ENCODE peak calls at places on chromosomes 2 and 18, in six cellular contexts. S is H9, I is GM23248, X is neuronal stem cell, Q is breast epithelium, D is lung. R is an unnamed sample.

GRCh38 chr18:75070625-75071483 is 138.1 kb downstream of the PTGR3 start:
- DNase-seq in D (peak; percentile 56), S (no peak), Q (peak; percentile 30), X (no peak), I (peak; percentile 89), R (no peak)

GRCh38 chr2:199382091-199382490 is 75.6 kb downstream of the SATB2 start:
- DNase-seq in D (no peak), I (no peak), X (no peak), Q (no peak), S (no peak), R (no peak)

GRCh38 chr18:74148543-74149070 is 284 bp downstream of the TIMM21 start:
- DNase-seq in X (no peak), D (no peak), S (no peak), Q (no peak), I (no peak), R (no peak)

GRCh38 chr2:226514895-226515294 is 284.7 kb downstream of the IRS1 start:
- DNase-seq in Q (no peak), D (no peak), S (no peak), X (no peak), I (peak; percentile 46), R (no peak)

GRCh38 chr2:150729495-150729955 is 242.1 kb upstream of the RND3 start:
- DNase-seq in S (no peak), Q (no peak), X (no peak), I (peak; percentile 66), D (no peak), R (no peak)

GRCh38 chr2:25981596-25982272 is 563 bp downstream of the KIF3C start:
- DNase-seq in Q (no peak), I (peak; percentile 59), D (no peak), X (no peak), S (peak; percentile 45), R (no peak)

GRCh38 chr18:26458526-26459232 is 89.7 kb downstream of the KCTD1 start:
- DNase-seq in S (no peak), I (peak; percentile 68), D (no peak), Q (peak; percentile 26), X (no peak), R (no peak)

GRCh38 chr18:80035997-80036396 is 1.8 kb downstream of the RBFA start:
- DNase-seq in I (no peak), X (no peak), S (no peak), Q (no peak), D (no peak), R (no peak)

GRCh38 chr18:37565138-37565984 is at the start of gene CELF4:
- DNase-seq in I (peak; percentile 41), D (no peak), X (no peak), Q (no peak), S (no peak), R (peak; percentile 59)

GRCh38 chr2:138846216-138846821 is 66.1 kb upstream of the NXPH2 start:
- DNase-seq in X (no peak), D (no peak), S (no peak), Q (no peak), I (peak; percentile 57), R (no peak)

GRCh38 chr2:11842324-11842723 is 95.9 kb downstream of the LPIN1 start:
- DNase-seq in Q (peak; percentile 43), X (no peak), S (no peak), I (no peak), D (no peak), R (no peak)

GRCh38 chr2:142112648-142113278 is 18.1 kb downstream of the LRP1B start:
- DNase-seq in D (no peak), Q (no peak), I (peak; percentile 83), X (no peak), S (no peak), R (no peak)

GRCh38 chr18:61687317-61687716 is 205.5 kb downstream of the RNF152 start:
- DNase-seq in I (no peak), D (no peak), S (no peak), Q (no peak), X (no peak), R (no peak)

GRCh38 chr18:77068321-77068841 is 64.2 kb downstream of the MBP start:
- DNase-seq in Q (no peak), S (no peak), D (no peak), I (peak; percentile 77), X (no peak), R (no peak)

GRCh38 chr18:44927127-44927849 is 246.6 kb downstream of the SETBP1 start:
- DNase-seq in D (no peak), Q (no peak), I (peak; percentile 84), X (no peak), S (no peak), R (no peak)

GRCh38 chr2:95042472-95043271 is 17.2 kb downstream of the MAL start:
- DNase-seq in Q (no peak), X (no peak), S (no peak), I (no peak), D (no peak), R (no peak)

GRCh38 chr18:77065221-77065981 is 67.2 kb downstream of the MBP start:
- DNase-seq in X (no peak), Q (peak; percentile 39), I (peak; percentile 95), S (no peak), D (no peak), R (no peak)

GRCh38 chr2:64394174-64394573 is 59.8 kb upstream of the LGALSL start:
- DNase-seq in X (no peak), Q (no peak), S (no peak), I (no peak), D (no peak), R (no peak)

GRCh38 chr18:58416704-58417683 is 211.9 kb downstream of the ALPK2 start:
- DNase-seq in D (no peak), Q (no peak), I (peak; percentile 59), X (no peak), S (no peak), R (no peak)

GRCh38 chr18:66346833-66347595 is 256.9 kb downstream of the CDH19 start:
- DNase-seq in D (no peak), I (no peak), X (no peak), S (no peak), Q (no peak), R (no peak)

GRCh38 chr2:51994123-51994788 is 962.3 kb upstream of the NRXN1 start:
- DNase-seq in D (no peak), Q (no peak), S (no peak), X (no peak), I (no peak), R (no peak)

GRCh38 chr18:79548077-79548450 is 131.5 kb upstream of the CTDP1 start:
- DNase-seq in Q (no peak), D (no peak), X (no peak), I (no peak), S (peak; percentile 22), R (no peak)

GRCh38 chr2:172953970-172954852 is 121.4 kb upstream of the MAP3K20 start:
- DNase-seq in I (peak; percentile 62), Q (no peak), S (no peak), D (no peak), X (no peak), R (no peak)

GRCh38 chr2:188677182-188677581 is 297.0 kb upstream of the COL3A1 start:
- DNase-seq in S (no peak), X (no peak), Q (no peak), D (no peak), I (peak; percentile 35), R (no peak)

GRCh38 chr18:28854964-28855363 is 678.0 kb upstream of the CDH2 start:
- DNase-seq in S (no peak), D (no peak), Q (no peak), X (no peak), I (peak; percentile 48), R (no peak)

GRCh38 chr2:23563151-23563550 is 178.2 kb downstream of the KLHL29 start:
- DNase-seq in X (no peak), I (no peak), D (no peak), S (no peak), Q (peak; percentile 63), R (no peak)

GRCh38 chr2:23562143-23562542 is 177.2 kb downstream of the KLHL29 start:
- DNase-seq in I (no peak), X (no peak), D (no peak), S (no peak), Q (no peak), R (no peak)

GRCh38 chr2:23559561-23560239 is 174.7 kb downstream of the KLHL29 start:
- DNase-seq in D (no peak), I (no peak), S (no peak), Q (no peak), X (no peak), R (no peak)

GRCh38 chr2:23561088-23561487 is 176.1 kb downstream of the KLHL29 start:
- DNase-seq in D (no peak), I (peak; percentile 52), X (no peak), Q (no peak), S (no peak), R (no peak)

GRCh38 chr2:23561544-23561943 is 176.6 kb downstream of the KLHL29 start:
- DNase-seq in I (no peak), D (no peak), Q (no peak), X (no peak), S (no peak), R (no peak)
- H3K27ac ChIP-seq in I (no peak overlapping the region), D (no peak overlapping the region), Q (peak overlapping the region; percentile 92), X (no peak overlapping the region), S (no peak overlapping the region), R (no peak overlapping the region)

DNA sequence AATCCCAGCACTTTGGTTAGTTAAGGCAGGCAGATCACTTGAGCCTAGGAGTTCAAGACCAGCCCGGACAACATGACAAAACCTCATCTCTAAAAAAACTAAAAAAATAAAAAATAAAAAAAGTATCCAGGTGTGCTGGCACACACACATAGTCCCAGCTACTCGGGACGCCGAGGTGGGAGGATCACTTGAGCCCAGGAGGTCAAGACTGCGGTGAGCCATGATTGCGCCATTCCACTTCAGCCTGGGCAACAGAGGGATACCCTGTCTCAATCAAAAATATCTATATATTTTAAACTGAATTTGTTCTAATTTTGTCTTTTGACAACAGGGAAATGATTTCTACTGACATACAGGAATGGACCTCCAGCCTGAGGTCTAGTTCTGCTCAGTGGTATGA is 73.3 kb upstream of the MBOAT2 start:
- DNase-seq in I (no peak), Q (no peak), X (no peak), S (no peak), D (no peak), R (no peak)
- H3K27ac ChIP-seq in I (no peak overlapping the region), Q (no peak overlapping the region), X (no peak overlapping the region), S (no peak overlapping the region), D (no peak overlapping the region), R (no peak overlapping the region)

GRCh38 chr2:85772841-85773491 is 19.2 kb downstream of the ATOH8 start:
- DNase-seq in X (no peak), D (no peak), Q (no peak), S (no peak), I (peak; percentile 53), R (no peak)
- H3K27ac ChIP-seq in X (no peak overlapping the region), D (peak overlapping the region; percentile 94), Q (peak overlapping the region; percentile 81), S (no peak overlapping the region), I (peak overlapping the region; percentile 99), R (peak overlapping the region; percentile 95)

GRCh38 chr18:805755-806110 is 6.3 kb downstream of the YES1 start:
- DNase-seq in Q (no peak), D (no peak), I (no peak), S (no peak), X (no peak), R (no peak)

GRCh38 chr18:808502-808901 is 3.5 kb downstream of the YES1 start:
- DNase-seq in X (no peak), S (no peak), D (no peak), Q (no peak), I (peak; percentile 9), R (no peak)

GRCh38 chr18:801137-801536 is 10.9 kb downstream of the YES1 start:
- DNase-seq in D (no peak), Q (no peak), X (no peak), S (no peak), I (no peak), R (no peak)

GRCh38 chr18:808086-808485 is 4.0 kb downstream of the YES1 start:
- DNase-seq in S (no peak), X (no peak), Q (no peak), D (no peak), I (peak; percentile 60), R (no peak)

GRCh38 chr18:805008-805754 is 6.9 kb downstream of the YES1 start:
- DNase-seq in S (no peak), I (no peak), D (no peak), Q (no peak), X (no peak), R (no peak)
- H3K27ac ChIP-seq in S (no peak overlapping the region), I (no peak overlapping the region), D (no peak overlapping the region), Q (no peak overlapping the region), X (no peak overlapping the region), R (no peak overlapping the region)